ENCODE peak calls at places on chromosome X, in four cellular contexts. One of them, this sample, is unnamed.

GRCh38 chrX:63764946-63765345 is 20.1 kb downstream of the ARHGEF9 start:
- DNase-seq in K562: no peak
- DNase-seq in HepG2: no peak
- DNase-seq in GM12878: no peak
- DNase-seq in this sample: no peak

GRCh38 chrX:2391869-2392606 is 108.7 kb downstream of the DHRSX start:
- DNase-seq in K562: no peak
- DNase-seq in HepG2: peak
- DNase-seq in GM12878: no peak
- DNase-seq in this sample: no peak

GRCh38 chrX:36916941-36917340 is 91.2 kb upstream of the FAM47C start:
- DNase-seq in K562: no peak
- DNase-seq in HepG2: no peak
- DNase-seq in GM12878: no peak
- DNase-seq in this sample: no peak

GRCh38 chrX:140765043-140765784 is 55.7 kb downstream of the LINC00632 start:
- DNase-seq in K562: no peak
- DNase-seq in HepG2: no peak
- DNase-seq in GM12878: no peak
- DNase-seq in this sample: peak

GRCh38 chrX:132737743-132738142 is 220.7 kb downstream of the HS6ST2 start:
- DNase-seq in K562: no peak
- DNase-seq in HepG2: no peak
- DNase-seq in GM12878: no peak
- DNase-seq in this sample: no peak

GRCh38 chrX:105715746-105716145 is 106.6 kb upstream of the NRK start:
- DNase-seq in K562: no peak
- DNase-seq in HepG2: no peak
- DNase-seq in GM12878: no peak
- DNase-seq in this sample: no peak

GRCh38 chrX:109187473-109188168 is 294.3 kb downstream of the GUCY2F start:
- DNase-seq in K562: no peak
- DNase-seq in HepG2: no peak
- DNase-seq in GM12878: no peak
- DNase-seq in this sample: no peak

GRCh38 chrX:3582421-3582820 is 131.0 kb downstream of the PRKX start:
- DNase-seq in K562: no peak
- DNase-seq in HepG2: no peak
- DNase-seq in GM12878: no peak
- DNase-seq in this sample: no peak

GRCh38 chrX:40207626-40208025 is 109.9 kb upstream of the BCOR start:
- DNase-seq in K562: peak
- DNase-seq in HepG2: no peak
- DNase-seq in GM12878: no peak
- DNase-seq in this sample: no peak

GRCh38 chrX:1754077-1754476 is 139.2 kb downstream of the ASMT start:
- DNase-seq in K562: no peak
- DNase-seq in HepG2: no peak
- DNase-seq in GM12878: no peak
- DNase-seq in this sample: no peak

GRCh38 chrX:47577901-47578300 is 4.3 kb upstream of the TIMP1 start:
- DNase-seq in K562: no peak
- DNase-seq in HepG2: no peak
- DNase-seq in GM12878: no peak
- DNase-seq in this sample: no peak

GRCh38 chrX:53262918-53263394 is 18.4 kb downstream of the IQSEC2 start:
- DNase-seq in K562: peak
- DNase-seq in HepG2: no peak
- DNase-seq in GM12878: no peak
- DNase-seq in this sample: no peak

GRCh38 chrX:10393899-10394298 is 226.5 kb downstream of the MID1 start:
- DNase-seq in K562: no peak
- DNase-seq in HepG2: peak
- DNase-seq in GM12878: no peak
- DNase-seq in this sample: no peak

GRCh38 chrX:17164936-17165335 is 210.1 kb upstream of the NHS start:
- DNase-seq in K562: no peak
- DNase-seq in HepG2: no peak
- DNase-seq in GM12878: no peak
- DNase-seq in this sample: no peak

GRCh38 chrX:15344106-15344505 is 8.8 kb upstream of the PIGA start:
- DNase-seq in K562: no peak
- DNase-seq in HepG2: no peak
- DNase-seq in GM12878: no peak
- DNase-seq in this sample: no peak

GRCh38 chrX:74238771-74239170 is 65.2 kb upstream of the ZCCHC13 start:
- DNase-seq in K562: no peak
- DNase-seq in HepG2: no peak
- DNase-seq in GM12878: no peak
- DNase-seq in this sample: no peak

GRCh38 chrX:56812515-56813105 is 83.6 kb downstream of the NBDY start:
- DNase-seq in K562: peak
- DNase-seq in HepG2: no peak
- DNase-seq in GM12878: peak
- DNase-seq in this sample: no peak

GRCh38 chrX:149630681-149631292 is 805 bp downstream of the TMEM185A start:
- DNase-seq in K562: no peak
- DNase-seq in HepG2: peak
- DNase-seq in GM12878: no peak
- DNase-seq in this sample: peak

GRCh38 chrX:18973527-18974192 is 10.3 kb downstream of the PHKA2 start:
- DNase-seq in K562: no peak
- DNase-seq in HepG2: peak
- DNase-seq in GM12878: no peak
- DNase-seq in this sample: no peak
- TF ChIP-seq FOXK2 in K562: no peak
- TF ChIP-seq FOXK2 in HepG2: no peak
- TF ChIP-seq FOXK2 in GM12878: no peak
- TF ChIP-seq FOXK2 in this sample: no peak

GRCh38 chrX:129525162-129525561 is 1.9 kb upstream of the SMARCA1 start:
- DNase-seq in K562: no peak
- DNase-seq in HepG2: peak
- DNase-seq in GM12878: no peak
- DNase-seq in this sample: no peak

GRCh38 chrX:129531132-129531531 is 7.8 kb upstream of the SMARCA1 start:
- DNase-seq in K562: no peak
- DNase-seq in HepG2: no peak
- DNase-seq in GM12878: no peak
- DNase-seq in this sample: no peak

GRCh38 chrX:129530410-129530809 is 7.1 kb upstream of the SMARCA1 start:
- DNase-seq in K562: no peak
- DNase-seq in HepG2: no peak
- DNase-seq in GM12878: no peak
- DNase-seq in this sample: no peak

GRCh38 chrX:129534816-129535578 is 5.1 kb upstream of the OCRL start:
- DNase-seq in K562: no peak
- DNase-seq in HepG2: no peak
- DNase-seq in GM12878: no peak
- DNase-seq in this sample: no peak

DNA sequence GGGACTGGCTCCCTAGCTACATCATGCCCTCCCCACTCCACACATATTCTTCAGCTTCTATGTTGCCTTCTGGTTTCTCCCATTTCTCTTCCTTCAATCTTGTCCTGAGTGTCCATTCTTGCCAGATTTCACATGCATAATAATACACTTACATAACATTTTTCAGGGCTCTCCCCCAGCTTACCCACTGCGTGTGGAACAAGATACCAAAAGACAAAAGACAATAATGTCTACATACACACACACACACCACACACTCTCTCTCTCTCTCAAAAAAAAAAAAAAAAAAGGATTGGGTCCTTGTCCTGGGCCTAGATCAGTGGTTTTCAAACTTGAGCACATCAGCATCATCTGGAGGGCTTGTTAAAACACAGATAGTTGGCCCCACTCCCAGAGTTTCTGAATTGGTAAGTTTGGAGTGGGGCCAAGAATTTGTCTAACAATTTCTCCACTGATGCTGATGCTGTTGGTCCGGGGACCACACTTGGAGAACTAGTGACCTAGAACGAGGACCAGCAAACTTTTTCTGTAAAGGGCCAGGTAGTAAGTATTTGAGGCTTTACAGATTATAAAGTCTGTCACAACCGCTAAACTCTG is 6.5 kb upstream of the SMARCA1 start:
- DNase-seq in K562: no peak
- DNase-seq in HepG2: no peak
- DNase-seq in GM12878: no peak
- DNase-seq in this sample: no peak
- TF ChIP-seq TARDBP in K562: no peak
- TF ChIP-seq TARDBP in HepG2: no peak
- TF ChIP-seq TARDBP in GM12878: no peak
- TF ChIP-seq TARDBP in this sample: no peak

GRCh38 chrX:34734383-34734782 is 77.3 kb upstream of the TMEM47 start:
- DNase-seq in K562: no peak
- DNase-seq in HepG2: no peak
- DNase-seq in GM12878: no peak
- DNase-seq in this sample: no peak
- TF ChIP-seq FOXK2 in K562: no peak
- TF ChIP-seq FOXK2 in HepG2: no peak
- TF ChIP-seq FOXK2 in GM12878: no peak
- TF ChIP-seq FOXK2 in this sample: no peak

DNA sequence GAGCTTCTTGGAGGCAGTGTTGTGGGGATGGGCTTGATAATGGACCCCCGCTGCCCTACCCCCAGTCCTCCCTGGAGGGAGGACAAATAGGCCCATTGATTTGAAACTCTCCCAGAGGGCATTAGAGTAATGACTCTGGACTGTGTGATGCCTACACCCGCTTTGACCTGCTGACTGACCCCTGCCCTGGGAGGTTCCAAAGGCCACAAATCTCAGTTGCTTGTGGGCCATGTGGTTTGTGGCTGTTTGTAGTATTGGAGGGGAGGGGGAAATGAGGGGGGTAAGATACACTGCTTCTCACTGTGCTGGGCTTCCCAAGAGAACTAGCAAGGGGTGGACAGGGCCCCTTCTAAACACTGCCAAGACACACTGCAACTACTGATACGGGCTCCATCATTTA is 27.6 kb upstream of the BCORL1 start:
- DNase-seq in K562: no peak
- DNase-seq in HepG2: no peak
- DNase-seq in GM12878: no peak
- DNase-seq in this sample: no peak
- TF ChIP-seq TARDBP in K562: no peak
- TF ChIP-seq TARDBP in HepG2: no peak
- TF ChIP-seq TARDBP in GM12878: no peak
- TF ChIP-seq TARDBP in this sample: no peak

DNA sequence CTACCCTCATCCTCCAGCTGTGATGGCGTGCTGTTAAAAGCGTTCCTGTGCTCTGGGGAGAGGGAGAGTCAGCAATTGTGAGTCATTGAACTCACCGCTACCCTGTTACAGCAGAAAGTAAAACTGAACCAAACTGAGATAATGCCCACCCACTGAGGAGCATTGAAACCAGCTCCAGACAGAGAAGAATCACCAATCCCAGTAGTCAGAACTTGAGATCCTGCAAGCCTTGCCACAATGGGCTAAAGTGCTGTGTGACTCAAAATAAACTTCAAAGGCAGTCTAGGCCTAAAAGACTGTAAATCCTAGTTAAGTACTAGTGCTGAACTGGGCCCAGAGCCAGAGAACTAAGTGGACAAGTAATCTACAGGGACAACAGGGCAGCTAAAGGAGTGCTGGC is 1394.2 kb upstream of the DIAPH2 start:
- DNase-seq in K562: no peak
- DNase-seq in HepG2: no peak
- DNase-seq in GM12878: no peak
- DNase-seq in this sample: no peak
- TF ChIP-seq FOXK2 in K562: no peak
- TF ChIP-seq FOXK2 in HepG2: no peak
- TF ChIP-seq FOXK2 in GM12878: no peak
- TF ChIP-seq FOXK2 in this sample: no peak

GRCh38 chrX:46185923-46186810 is 359.1 kb downstream of the ZNF674 start:
- DNase-seq in K562: no peak
- DNase-seq in HepG2: peak
- DNase-seq in GM12878: no peak
- DNase-seq in this sample: no peak
- TF ChIP-seq TARDBP in K562: no peak
- TF ChIP-seq TARDBP in HepG2: no peak
- TF ChIP-seq TARDBP in GM12878: no peak
- TF ChIP-seq TARDBP in this sample: no peak

DNA sequence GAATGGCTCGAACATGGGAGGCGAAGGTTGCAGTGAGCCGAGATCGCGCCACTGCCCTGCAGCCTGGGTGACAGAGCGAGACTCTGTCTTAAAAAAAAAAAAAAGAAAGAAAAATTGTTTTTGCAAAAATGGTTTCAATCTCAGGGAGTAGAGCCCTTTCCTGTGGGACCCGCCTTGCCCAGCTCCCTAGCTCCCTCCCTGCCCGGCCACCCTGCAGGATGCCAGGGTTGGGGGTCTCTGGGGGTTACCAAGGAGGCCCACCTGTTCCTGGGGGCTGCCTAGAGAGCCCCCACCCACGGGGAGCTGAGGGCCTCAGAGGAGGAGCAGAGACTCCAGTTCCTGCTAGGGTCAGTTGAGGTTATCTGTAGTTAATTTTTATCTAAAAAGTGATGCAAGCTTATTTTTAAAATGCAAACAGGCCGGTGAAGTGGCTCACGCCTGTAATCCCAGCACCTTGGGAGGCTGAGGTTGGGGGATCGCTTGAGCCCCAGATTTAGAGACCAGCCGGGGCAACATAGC is 18.7 kb upstream of the PLCXD1 start:
- DNase-seq in K562: no peak
- DNase-seq in HepG2: peak
- DNase-seq in GM12878: no peak
- DNase-seq in this sample: no peak
- TF ChIP-seq FOXK2 in K562: no peak
- TF ChIP-seq FOXK2 in HepG2: no peak
- TF ChIP-seq FOXK2 in GM12878: no peak
- TF ChIP-seq FOXK2 in this sample: no peak

GRCh38 chrX:13863326-13863725 is 46.4 kb upstream of the GPM6B start:
- DNase-seq in K562: no peak
- DNase-seq in HepG2: no peak
- DNase-seq in GM12878: no peak
- DNase-seq in this sample: no peak
- TF ChIP-seq TARDBP in K562: no peak
- TF ChIP-seq TARDBP in HepG2: no peak
- TF ChIP-seq TARDBP in GM12878: no peak
- TF ChIP-seq TARDBP in this sample: no peak

GRCh38 chrX:115264009-115264408 is 25.5 kb upstream of the LUZP4 start:
- DNase-seq in K562: no peak
- DNase-seq in HepG2: no peak
- DNase-seq in GM12878: no peak
- DNase-seq in this sample: no peak

GRCh38 chrX:115255003-115255402 is 21.1 kb upstream of the LRCH2 start:
- DNase-seq in K562: no peak
- DNase-seq in HepG2: no peak
- DNase-seq in GM12878: no peak
- DNase-seq in this sample: no peak

GRCh38 chrX:115261148-115261547 is 27.3 kb upstream of the LRCH2 start:
- DNase-seq in K562: no peak
- DNase-seq in HepG2: no peak
- DNase-seq in GM12878: no peak
- DNase-seq in this sample: no peak

GRCh38 chrX:115260330-115260729 is 26.4 kb upstream of the LRCH2 start:
- DNase-seq in K562: no peak
- DNase-seq in HepG2: no peak
- DNase-seq in GM12878: no peak
- DNase-seq in this sample: no peak

GRCh38 chrX:115259238-115259875 is 25.5 kb upstream of the LRCH2 start:
- DNase-seq in K562: peak
- DNase-seq in HepG2: no peak
- DNase-seq in GM12878: no peak
- DNase-seq in this sample: peak
- TF ChIP-seq FOXK2 in K562: no peak
- TF ChIP-seq FOXK2 in HepG2: no peak
- TF ChIP-seq FOXK2 in GM12878: no peak
- TF ChIP-seq FOXK2 in this sample: no peak